ENCODE peak calls at places on chromosomes 5 and 9, in ten cellular contexts. V is HEK293T; M is AG20443; I is hepatic stellate cell; Z is Right ventricle myocardium superior; K is stimulated activated effector memory CD8-positive, alpha-beta T cell treated with anti-CD3 and anti-CD28 coated beads, Interleukin-12 subunit alpha, Interleukin-12 subunit beta, amount 100 ng/mL, for 72 hours; W is LoVo; G is frontal cortex; E is stimulated activated naive CD8-positive, alpha-beta T cell treated with anti-CD3 and anti-CD28 coated beads, Interleukin-15, Interleukin-2, amounts not matched to agents 100 U/mL and 50 U/mL, for 24 hours; O is SW 1271. S is an unnamed sample.

GRCh38 chr9:93473411-93473810 is 20.0 kb upstream of the FAM120AOS start:
- DNase-seq in W (peak; percentile 2), V (no peak), I (peak; percentile 16), G (no peak), E (no peak), Z (no peak), M (peak; percentile 29), K (no peak), O (no peak), S (no peak)

GRCh38 chr9:26863074-26863473 is 29.5 kb downstream of the CAAP1 start:
- DNase-seq in K (no peak), I (no peak), Z (no peak), E (no peak), M (peak; percentile 10), O (no peak), G (no peak), W (no peak), V (no peak), S (no peak)

GRCh38 chr9:123645762-123646161 is 284.2 kb downstream of the DENND1A start:
- DNase-seq in V (no peak), Z (no peak), O (no peak), I (no peak), M (no peak), E (no peak), W (no peak), G (no peak), K (no peak), S (no peak)

GRCh38 chr9:125296843-125297372 is 35.3 kb downstream of the GAPVD1 start:
- DNase-seq in V (no peak), O (no peak), I (no peak), M (no peak), G (no peak), E (no peak), K (no peak), W (peak; percentile 60), Z (no peak), S (no peak)

GRCh38 chr5:131462479-131462878 is 172.6 kb downstream of the RAPGEF6 start:
- DNase-seq in O (no peak), G (no peak), I (no peak), W (no peak), M (no peak), Z (no peak), V (no peak), E (no peak), K (no peak), S (no peak)

GRCh38 chr5:110727025-110727314 is 499 bp upstream of the TMEM232 start:
- DNase-seq in I (no peak), K (no peak), E (no peak), G (peak; percentile 3), W (peak; percentile 40), O (peak; percentile 45), M (no peak), V (no peak), Z (no peak), S (no peak)

GRCh38 chr5:181246276-181247050 is 2.8 kb upstream of the RACK1 start:
- DNase-seq in W (peak; percentile 92), M (peak; percentile 96), V (peak; percentile 86), K (peak; percentile 91), Z (peak; percentile 95), G (peak; percentile 87), I (peak; percentile 95), E (peak; percentile 91), O (no peak), S (peak; percentile 94)

GRCh38 chr9:8412327-8412726 is 612.7 kb upstream of the DMAC1 start:
- DNase-seq in G (no peak), O (no peak), M (no peak), W (no peak), V (no peak), I (no peak), K (no peak), Z (no peak), E (no peak), S (no peak)

GRCh38 chr9:15622596-15622995 is 69.8 kb downstream of the CCDC171 start:
- DNase-seq in M (peak; percentile 10), V (no peak), O (no peak), W (no peak), Z (no peak), E (no peak), G (peak; percentile 16), K (no peak), I (no peak), S (no peak)

GRCh38 chr5:159965031-159965837 is 43.7 kb upstream of the TTC1 start:
- DNase-seq in Z (peak; percentile 69), V (peak; percentile 65), E (peak; percentile 45), G (no peak), M (peak; percentile 90), O (peak; percentile 15), I (peak; percentile 78), W (peak; percentile 44), K (no peak), S (peak; percentile 73)

GRCh38 chr5:175561085-175561484 is 82.7 kb downstream of the SFXN1 start:
- DNase-seq in Z (no peak), I (no peak), G (no peak), V (no peak), M (no peak), E (no peak), K (no peak), W (no peak), O (no peak), S (no peak)

GRCh38 chr9:116327702-116328440 is 174.3 kb downstream of the PAPPA start:
- DNase-seq in E (no peak), Z (no peak), G (no peak), V (no peak), I (peak; percentile 22), M (peak; percentile 61), K (no peak), O (no peak), W (no peak), S (no peak)

GRCh38 chr9:21728781-21729180 is 73.7 kb upstream of the MTAP start:
- DNase-seq in Z (no peak), E (no peak), W (no peak), V (no peak), M (peak; percentile 70), G (no peak), I (no peak), K (no peak), O (no peak), S (no peak)

GRCh38 chr5:151682240-151682639 is 4.5 kb downstream of the SPARC start:
- DNase-seq in O (no peak), W (no peak), Z (no peak), I (no peak), M (no peak), V (no peak), K (no peak), G (no peak), E (no peak), S (no peak)

GRCh38 chr5:138351056-138351455 is 1.4 kb upstream of the KDM3B start:
- DNase-seq in E (no peak), W (no peak), K (no peak), I (peak; percentile 74), M (peak; percentile 33), O (no peak), V (no peak), Z (no peak), G (no peak), S (no peak)

GRCh38 chr5:1443991-1444360 is 1.3 kb downstream of the SLC6A3 start:
- DNase-seq in K (no peak), G (no peak), W (no peak), E (no peak), Z (no peak), V (no peak), I (no peak), M (no peak), O (no peak), S (no peak)

GRCh38 chr9:120934271-120934670 is 7.7 kb upstream of the TRAF1 start:
- DNase-seq in V (no peak), O (no peak), W (no peak), G (no peak), I (no peak), K (no peak), E (no peak), M (no peak), Z (no peak), S (no peak)

GRCh38 chr5:160930361-160930760 is 78.3 kb upstream of the ATP10B start:
- DNase-seq in I (no peak), M (no peak), Z (no peak), E (no peak), G (no peak), W (no peak), O (no peak), K (no peak), V (no peak), S (no peak)

GRCh38 chr5:72314571-72315172 is 5.4 kb downstream of the MRPS27 start:
- DNase-seq in M (no peak), E (no peak), G (no peak), W (no peak), V (no peak), Z (no peak), I (no peak), O (peak; percentile 44), K (no peak), S (peak; percentile 52)

GRCh38 chr5:155620819-155621410 is 607.4 kb downstream of the KIF4B start:
- DNase-seq in M (no peak), G (no peak), I (no peak), E (no peak), Z (no peak), W (no peak), V (no peak), O (no peak), K (no peak), S (no peak)

GRCh38 chr9:1458503-1458902 is 408.3 kb downstream of the DMRT2 start:
- DNase-seq in W (peak; percentile 86), I (no peak), Z (no peak), E (no peak), K (no peak), M (peak; percentile 34), O (no peak), G (no peak), V (no peak), S (no peak)

GRCh38 chr5:90136952-90137528 is 272.5 kb downstream of the CETN3 start:
- DNase-seq in I (no peak), E (no peak), M (no peak), W (no peak), K (no peak), O (no peak), V (no peak), Z (no peak), G (no peak), S (peak; percentile 16)

GRCh38 chr5:112063878-112064615 is 307.1 kb upstream of the NREP start:
- DNase-seq in O (no peak), E (no peak), V (no peak), M (no peak), G (no peak), W (no peak), K (no peak), Z (no peak), I (no peak), S (no peak)

GRCh38 chr9:26129216-26129615 is 451.0 kb upstream of the TUSC1 start:
- DNase-seq in M (peak; percentile 12), V (no peak), Z (no peak), O (no peak), I (no peak), K (no peak), W (no peak), G (no peak), E (no peak), S (no peak)

GRCh38 chr9:36893911-36894310 is 140.2 kb downstream of the PAX5 start:
- DNase-seq in I (no peak), Z (no peak), M (no peak), G (no peak), E (no peak), K (no peak), O (no peak), V (no peak), W (no peak), S (no peak)

GRCh38 chr5:170623576-170624181 is 119.9 kb downstream of the KCNIP1 start:
- DNase-seq in W (peak; percentile 19), G (peak; percentile 56), E (peak; percentile 57), M (peak; percentile 78), O (peak; percentile 58), K (no peak), Z (peak; percentile 56), V (peak; percentile 78), I (no peak), S (peak; percentile 38)

GRCh38 chr5:80756292-80756691 is 101.5 kb upstream of the DHFR start:
- DNase-seq in E (no peak), W (no peak), O (no peak), Z (no peak), K (no peak), I (no peak), M (no peak), V (no peak), G (no peak), S (no peak)